ENCODE peak calls at places on chromosome 19, in five cellular contexts. R, Y, A, Q and H are unnamed samples.

GRCh38 chr19:45470147-45471081 is 2.6 kb downstream of the FOSB start:
- DNase-seq in A (peak; percentile 45), R (no peak), Y (peak; percentile 67), Q (no peak), H (no peak)

GRCh38 chr19:3494559-3494958 is 5.9 kb downstream of the DOHH start:
- DNase-seq in R (no peak), Q (no peak), A (no peak), Y (no peak), H (no peak)

GRCh38 chr19:30733826-30734550 is 361.8 kb downstream of the ZNF536 start:
- DNase-seq in R (no peak), A (no peak), Q (no peak), Y (no peak), H (no peak)

GRCh38 chr19:35975608-35976214 is 19.3 kb upstream of the SDHAF1 start:
- DNase-seq in R (no peak), Y (peak; percentile 26), Q (no peak), A (no peak), H (no peak)

GRCh38 chr19:17528610-17529009 is 17.2 kb downstream of the PGLS start:
- DNase-seq in Y (no peak), Q (no peak), A (no peak), R (no peak), H (no peak)

GRCh38 chr19:2616741-2617392 is 85.6 kb downstream of the GNG7 start:
- DNase-seq in Y (no peak), Q (peak; percentile 37), R (no peak), A (peak; percentile 40), H (no peak)

GRCh38 chr19:55613396-55613795 is 7.9 kb downstream of the ZNF865 start:
- DNase-seq in R (no peak), Q (no peak), A (no peak), Y (no peak), H (no peak)

GRCh38 chr19:32971715-32972540 is at the start of the genes CEP89 and FAAP24:
- DNase-seq in Q (peak; percentile 98), Y (peak; percentile 99), R (peak; percentile 100), A (peak; percentile 99), H (peak; percentile 95)

GRCh38 chr19:15200575-15201364 is at the start of gene NOTCH3:
- DNase-seq in R (no peak), Y (no peak), A (no peak), Q (peak; percentile 29), H (no peak)

GRCh38 chr19:6412111-6412999 is 12.3 kb downstream of the KHSRP start:
- DNase-seq in Y (no peak), Q (no peak), R (peak; percentile 57), A (no peak), H (no peak)

GRCh38 chr19:21474671-21475181 is 30.7 kb upstream of the ZNF429 start:
- DNase-seq in Y (peak; percentile 31), R (peak; percentile 84), A (peak; percentile 51), Q (peak; percentile 80), H (peak; percentile 20)

GRCh38 chr19:57566396-57567256 is 7.0 kb upstream of the ZNF550 start:
- DNase-seq in A (no peak), Q (no peak), R (no peak), Y (peak; percentile 38), H (no peak)

GRCh38 chr19:6970478-6970877 is 50.8 kb downstream of the MBD3L2B start:
- DNase-seq in Q (no peak), A (no peak), Y (no peak), R (no peak), H (no peak)

GRCh38 chr19:44704982-44705381 is 6.0 kb downstream of the CEACAM16 start:
- DNase-seq in A (no peak), Y (no peak), Q (no peak), R (no peak), H (no peak)

GRCh38 chr19:15251749-15252397 is 19.6 kb upstream of the EPHX3 start:
- DNase-seq in R (peak; percentile 46), Q (peak; percentile 86), A (peak; percentile 95), Y (peak; percentile 96), H (peak; percentile 50)

GRCh38 chr19:6374179-6374709 is 1.5 kb downstream of the PSPN start:
- DNase-seq in A (no peak), Q (no peak), Y (no peak), R (no peak), H (no peak)

GRCh38 chr19:32928806-32929205 is 43.0 kb downstream of the CEP89 start:
- DNase-seq in R (no peak), Q (no peak), A (no peak), Y (peak; percentile 4), H (no peak)

GRCh38 chr19:13788991-13789390 is 6.3 kb upstream of the ZSWIM4 start:
- DNase-seq in R (no peak), Q (no peak), Y (peak; percentile 88), A (no peak), H (peak; percentile 47)

GRCh38 chr19:13401388-13401787 is 104.9 kb downstream of the CACNA1A start:
- DNase-seq in Q (no peak), Y (peak; percentile 46), R (no peak), A (no peak), H (no peak)

GRCh38 chr19:42122691-42123607 is 9.3 kb downstream of the POU2F2 start:
- DNase-seq in R (no peak), Y (no peak), Q (no peak), A (no peak), H (no peak)

GRCh38 chr19:14496849-14497346 is 971 bp upstream of the GIPC1 start:
- DNase-seq in Y (no peak), R (no peak), A (no peak), Q (no peak), H (no peak)

GRCh38 chr19:44955500-44956439 is 590 bp downstream of the CLPTM1 start:
- DNase-seq in R (no peak), Q (no peak), A (no peak), Y (no peak), H (no peak)

GRCh38 chr19:8307965-8308866 is at the start of gene CD320:
- DNase-seq in Y (peak; percentile 87), R (no peak), A (peak; percentile 84), Q (peak; percentile 90), H (peak; percentile 43)

GRCh38 chr19:20243629-20244028 is 76.6 kb downstream of the ZNF486 start:
- DNase-seq in Q (no peak), A (no peak), Y (no peak), R (no peak), H (no peak)

GRCh38 chr19:12969292-12969988 is at the start of gene DAND5:
- DNase-seq in Q (peak; percentile 63), R (no peak), A (no peak), Y (no peak), H (no peak)

GRCh38 chr19:33941133-33941532 is 144.5 kb downstream of the KCTD15 start:
- DNase-seq in Y (no peak), A (no peak), R (no peak), Q (no peak), H (no peak)

GRCh38 chr19:43554317-43554895 is 20.9 kb downstream of the XRCC1 start:
- DNase-seq in A (no peak), Q (no peak), R (no peak), Y (no peak), H (no peak)

GRCh38 chr19:29075149-29075548 is 137.8 kb downstream of the UQCRFS1 start:
- DNase-seq in R (no peak), A (no peak), Y (no peak), Q (no peak), H (no peak)

GRCh38 chr19:3285647-3286176 is 61.3 kb downstream of the CELF5 start:
- DNase-seq in Q (no peak), Y (no peak), A (no peak), R (no peak), H (no peak)

GRCh38 chr19:16334421-16334820 is 9.8 kb downstream of the KLF2 start:
- DNase-seq in R (no peak), Y (no peak), A (no peak), Q (no peak), H (no peak)

DNA sequence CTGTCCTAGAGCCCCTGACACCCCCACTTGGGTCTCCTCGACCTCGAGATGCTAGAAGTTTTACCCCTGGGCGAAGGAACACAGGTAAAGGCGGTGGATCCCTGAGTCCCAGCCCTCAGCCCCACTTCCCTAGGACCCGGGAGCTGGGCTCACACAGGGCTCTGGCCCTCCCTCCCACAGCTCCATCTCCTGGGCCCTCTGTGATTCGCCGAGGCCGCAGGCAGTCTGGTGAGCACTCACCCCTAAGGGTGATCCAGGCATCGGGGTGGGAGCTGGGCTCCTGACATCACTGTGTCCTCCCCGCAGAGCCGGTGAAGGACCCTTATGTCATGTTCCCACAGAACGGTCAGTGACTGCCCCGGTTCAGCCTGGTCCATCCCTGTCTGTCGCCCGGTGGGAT is 8.3 kb downstream of the PLEKHG2 start:
- DNase-seq in Y (no peak), A (no peak), Q (no peak), R (no peak), H (no peak)
- H3K27me3 ChIP-seq in Y (no peaks in the 10 kb centered on the region), A (no peaks in the 10 kb centered on the region), Q (no peaks in the 10 kb centered on the region), R (no peaks in the 10 kb centered on the region), H (no peaks in the 10 kb centered on the region)

DNA sequence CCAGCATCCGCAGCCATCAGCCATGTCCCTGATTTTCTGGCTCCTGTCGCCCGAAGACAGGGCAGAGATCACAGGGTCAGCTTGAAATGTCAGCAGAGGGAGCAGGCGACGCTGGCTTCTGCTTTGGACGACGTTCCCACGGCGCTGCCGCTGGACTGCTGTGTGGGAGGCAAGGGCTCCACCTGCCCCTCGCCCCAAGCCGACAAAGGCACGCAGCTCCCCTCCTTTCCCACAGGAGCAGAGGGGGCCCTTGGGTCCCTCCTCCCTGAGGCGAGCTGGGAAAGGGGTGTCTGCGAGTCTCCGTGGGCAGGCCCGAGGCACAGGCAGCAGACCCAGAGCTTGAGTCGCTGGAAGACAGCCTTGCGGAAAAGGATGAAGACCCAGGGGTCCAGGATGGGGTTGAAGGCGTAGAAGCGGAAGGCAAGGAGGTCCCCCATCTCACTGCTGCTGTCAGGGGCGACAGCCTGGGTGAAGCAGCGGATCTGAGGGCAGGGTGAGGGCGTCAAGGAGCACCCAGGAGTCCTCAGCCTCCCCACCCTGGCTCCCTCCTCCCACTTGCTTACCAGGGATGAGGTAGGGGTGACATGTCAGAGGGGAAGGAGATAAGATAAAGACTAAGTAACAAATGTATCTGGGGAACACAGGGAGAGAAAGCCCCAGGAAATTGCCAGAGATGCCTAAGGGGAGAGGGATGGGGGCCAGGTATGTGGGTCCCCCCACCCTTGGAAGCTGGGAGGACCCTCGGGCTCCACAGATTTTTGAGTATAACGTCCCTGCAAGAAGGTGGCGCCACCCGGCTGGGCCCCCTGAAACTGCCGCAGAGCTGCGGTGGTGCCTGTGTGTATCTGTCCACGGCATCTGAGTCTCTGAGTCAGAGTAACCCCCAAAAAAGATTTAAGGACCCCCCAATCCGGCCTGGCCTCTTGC is 3.4 kb downstream of the PTGIR start:
- DNase-seq in A (no peak), Y (peak; percentile 11), R (no peak), Q (no peak), H (no peak)
- H3K4me1 ChIP-seq in A (peaks cover 38% of the 10 kb centered on the region), Y (peaks cover 46% of the 10 kb centered on the region), R (no peaks in the 10 kb centered on the region), Q (peaks cover 89% of the 10 kb centered on the region), H (peaks cover 89% of the 10 kb centered on the region)

GRCh38 chr19:50039968-50040367 is 14.2 kb downstream of the ZNF473 start:
- DNase-seq in Y (peak; percentile 21), Q (no peak), A (no peak), R (no peak), H (no peak)
- H3K27ac ChIP-seq in Y (no peak overlapping the region), Q (no peak overlapping the region), A (no peak overlapping the region), R (no peak overlapping the region), H (no peak overlapping the region)

GRCh38 chr19:5238700-5239099 is 101.9 kb downstream of the PTPRS start:
- DNase-seq in A (no peak), Q (no peak), Y (no peak), R (no peak), H (no peak)

GRCh38 chr19:5237190-5237780 is 103.3 kb downstream of the PTPRS start:
- DNase-seq in R (no peak), A (no peak), Q (no peak), Y (no peak), H (no peak)

GRCh38 chr19:5240011-5240410 is 100.6 kb downstream of the PTPRS start:
- DNase-seq in A (no peak), R (no peak), Y (no peak), Q (no peak), H (no peak)

GRCh38 chr19:5235458-5236219 is 105.0 kb downstream of the PTPRS start:
- DNase-seq in R (no peak), Y (no peak), A (no peak), Q (no peak), H (no peak)

GRCh38 chr19:5237939-5238480 is 102.6 kb downstream of the PTPRS start:
- DNase-seq in Q (no peak), Y (no peak), A (no peak), R (no peak), H (no peak)
- H3K27me3 ChIP-seq in Q (no peaks in the 10 kb centered on the region), Y (no peaks in the 10 kb centered on the region), A (no peaks in the 10 kb centered on the region), R (no peaks in the 10 kb centered on the region), H (no peaks in the 10 kb centered on the region)